ENCODE peak calls at places on chromosomes 12 and 14, in five cellular contexts. A, V, G, H and F are unnamed samples.

GRCh38 chr14:46885566-46885965 is 234.0 kb upstream of the RPL10L start:
- DNase-seq in A (no peak), V (no peak), H (no peak), G (no peak), F (no peak)

GRCh38 chr14:69997849-69998248 is 118.6 kb downstream of the SMOC1 start:
- DNase-seq in V (no peak), A (no peak), H (no peak), G (no peak), F (peak; percentile 64)

GRCh38 chr12:42213023-42213422 is 25.0 kb downstream of the YAF2 start:
- DNase-seq in A (no peak), V (no peak), G (no peak), H (peak; percentile 18), F (no peak)

GRCh38 chr14:100049220-100049619 is 16.0 kb upstream of the EVL start:
- DNase-seq in A (no peak), H (no peak), V (no peak), G (no peak), F (peak; percentile 33)

GRCh38 chr12:109890620-109891019 is 9.5 kb upstream of the TCHP start:
- DNase-seq in V (no peak), A (no peak), G (no peak), H (no peak), F (no peak)

GRCh38 chr12:71186571-71187288 is 28.9 kb upstream of the TSPAN8 start:
- DNase-seq in G (no peak), V (no peak), A (no peak), H (no peak), F (no peak)

GRCh38 chr12:129696952-129697351 is 206.9 kb downstream of the TMEM132D start:
- DNase-seq in H (no peak), V (no peak), G (no peak), A (no peak), F (no peak)

GRCh38 chr12:89166525-89166934 is 185.8 kb downstream of the DUSP6 start:
- DNase-seq in H (peak; percentile 14), A (no peak), V (no peak), G (no peak), F (no peak)

GRCh38 chr14:68790656-68791077 is 2.2 kb downstream of the ZFP36L1 start:
- DNase-seq in A (no peak), G (peak; percentile 13), H (no peak), V (peak; percentile 70), F (no peak)

GRCh38 chr12:52191841-52192791 is at the start of gene KRT80:
- DNase-seq in G (peak; percentile 90), H (peak; percentile 83), V (peak; percentile 91), A (peak; percentile 87), F (peak; percentile 96)

GRCh38 chr12:53579545-53579955 is 46.6 kb downstream of the ATF7 start:
- DNase-seq in A (no peak), G (no peak), H (no peak), V (no peak), F (no peak)

GRCh38 chr14:104870368-104871144 is 5.5 kb downstream of the CEP170B start:
- DNase-seq in V (no peak), H (no peak), G (no peak), A (peak; percentile 51), F (no peak)

GRCh38 chr12:65122661-65123060 is 1.6 kb upstream of the WIF1 start:
- DNase-seq in G (no peak), A (no peak), V (no peak), H (no peak), F (no peak)

GRCh38 chr12:98401427-98401826 is 114.0 kb upstream of the TMPO start:
- DNase-seq in H (no peak), G (no peak), V (no peak), A (no peak), F (no peak)

GRCh38 chr12:9651265-9651729 is 18.2 kb upstream of the CLEC2D start:
- DNase-seq in H (no peak), G (peak; percentile 26), A (no peak), V (no peak), F (peak; percentile 63)

GRCh38 chr14:21092147-21093011 is 6.1 kb downstream of the ZNF219 start:
- DNase-seq in G (peak; percentile 81), V (peak; percentile 90), A (peak; percentile 92), H (peak; percentile 80), F (peak; percentile 44)

GRCh38 chr12:54631988-54632728 is 2.5 kb downstream of the LACRT start:
- DNase-seq in V (peak; percentile 43), G (no peak), H (no peak), A (no peak), F (no peak)

GRCh38 chr14:103847954-103848719 is 762 bp upstream of the PPP1R13B start:
- DNase-seq in H (peak; percentile 24), A (peak; percentile 61), V (peak; percentile 78), G (peak; percentile 47), F (no peak)

GRCh38 chr14:69291891-69292586 is 32.1 kb downstream of the GALNT16 start:
- DNase-seq in V (peak; percentile 28), G (peak; percentile 57), H (no peak), A (no peak), F (no peak)

GRCh38 chr14:65256714-65257113 is 154.4 kb upstream of the MAX start:
- DNase-seq in G (no peak), A (no peak), V (no peak), H (no peak), F (no peak)

GRCh38 chr14:65257405-65257804 is 155.1 kb upstream of the MAX start:
- DNase-seq in A (no peak), V (no peak), G (no peak), H (no peak), F (no peak)

GRCh38 chr14:65260786-65261185 is 151.7 kb upstream of the FUT8 start:
- DNase-seq in G (no peak), A (no peak), H (no peak), V (peak; percentile 4), F (no peak)

GRCh38 chr14:65258391-65258790 is 154.1 kb upstream of the FUT8 start:
- DNase-seq in V (no peak), G (no peak), H (no peak), A (no peak), F (no peak)

GRCh38 chr14:65259000-65259399 is 153.5 kb upstream of the FUT8 start:
- DNase-seq in G (no peak), H (no peak), A (no peak), V (no peak), F (no peak)
- H3K27ac ChIP-seq in G (no peak overlapping the region), H (no peak overlapping the region), A (no peak overlapping the region), V (no peak overlapping the region), F (peak overlapping the region; percentile 17)

GRCh38 chr12:2139651-2140050 is 86.9 kb downstream of the CACNA1C start:
- DNase-seq in V (peak; percentile 55), H (no peak), A (no peak), G (no peak), F (no peak)

GRCh38 chr12:2136901-2137300 is 84.1 kb downstream of the CACNA1C start:
- DNase-seq in A (no peak), H (no peak), G (no peak), V (peak; percentile 61), F (no peak)

GRCh38 chr12:2138294-2138693 is 85.5 kb downstream of the CACNA1C start:
- DNase-seq in H (no peak), A (no peak), V (peak; percentile 66), G (no peak), F (no peak)

GRCh38 chr12:2138871-2139308 is 86.1 kb downstream of the CACNA1C start:
- DNase-seq in H (no peak), A (no peak), G (no peak), V (peak; percentile 40), F (no peak)

DNA sequence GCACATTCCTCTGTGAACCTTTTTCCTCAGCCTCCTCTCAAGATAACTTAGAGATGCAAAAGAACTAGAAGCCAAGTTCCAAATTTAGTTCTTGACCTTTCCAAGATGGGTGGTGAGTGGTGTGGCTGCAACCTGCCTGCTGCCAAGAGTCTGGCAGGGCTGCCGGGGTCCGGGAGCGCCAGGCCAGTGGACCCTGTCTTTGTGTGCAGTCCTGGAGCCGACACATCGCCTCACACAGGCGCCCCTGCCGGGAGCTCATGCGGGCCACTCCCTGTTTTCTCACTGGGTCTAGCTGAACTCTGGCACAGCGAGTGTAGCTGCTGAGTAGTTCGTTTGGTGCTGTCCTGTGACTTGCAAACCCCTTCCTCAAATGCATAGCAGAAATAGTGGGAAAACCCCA is 84.9 kb downstream of the CACNA1C start:
- DNase-seq in H (no peak), A (no peak), G (peak; percentile 80), V (peak; percentile 67), F (no peak)
- H3K4me1 ChIP-seq in H (peaks cover 48% of the 10 kb centered on the region), A (no peaks in the 10 kb centered on the region), G (peaks cover 55% of the 10 kb centered on the region), V (no peaks in the 10 kb centered on the region), F (peaks cover 11% of the 10 kb centered on the region)

DNA sequence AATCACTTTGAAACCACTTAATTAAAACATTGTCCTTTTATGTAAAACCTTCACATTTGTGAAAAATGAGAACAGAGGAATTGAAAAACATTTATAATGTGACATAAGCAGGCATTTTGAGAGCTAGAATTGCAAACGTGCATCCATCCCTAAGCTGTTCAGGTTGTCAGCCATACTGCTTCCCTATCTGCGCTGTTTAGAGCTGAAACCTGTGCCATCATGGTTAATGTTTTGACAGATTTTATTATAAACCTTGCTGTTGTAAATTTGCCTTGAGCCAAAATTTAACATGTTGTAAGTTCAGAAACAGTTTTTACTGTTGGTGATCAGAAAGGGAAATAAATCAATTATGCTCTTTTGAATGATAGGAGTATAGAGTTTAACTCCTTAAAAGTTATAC is 31.9 kb downstream of the FOXA1 start:
- DNase-seq in G (no peak), V (no peak), H (no peak), A (no peak), F (no peak)
- H3K27ac ChIP-seq in G (no peak overlapping the region), V (no peak overlapping the region), H (no peak overlapping the region), A (no peak overlapping the region), F (no peak overlapping the region)

DNA sequence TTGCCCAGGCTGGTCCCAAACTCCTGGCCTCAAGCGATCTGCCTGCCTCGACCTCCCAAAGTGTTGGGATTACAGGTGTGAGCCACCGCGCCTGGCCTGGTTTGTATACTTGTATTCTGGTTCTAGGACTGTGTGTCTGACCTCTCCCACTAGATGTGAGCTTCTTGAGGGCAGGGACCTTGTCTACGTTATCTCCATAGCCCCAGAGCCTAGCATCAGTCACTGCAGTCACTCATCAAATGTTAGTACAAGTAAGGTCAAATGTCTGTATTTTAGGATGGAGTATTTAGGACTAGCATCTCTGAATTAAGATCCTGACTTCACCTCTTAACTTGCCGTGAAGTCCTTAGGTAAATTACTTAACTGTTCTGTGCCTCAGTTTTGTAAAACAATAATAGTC is 2.9 kb downstream of the RILPL2 start:
- DNase-seq in G (no peak), V (no peak), H (no peak), A (no peak), F (no peak)
- H3K4me1 ChIP-seq in G (peaks cover 32% of the 10 kb centered on the region), V (peaks cover 45% of the 10 kb centered on the region), H (peaks cover 24% of the 10 kb centered on the region), A (peaks cover 46% of the 10 kb centered on the region), F (peaks cover 4% of the 10 kb centered on the region)

GRCh38 chr12:93468008-93468371 is 676 bp downstream of the MRPL42 start:
- DNase-seq in A (no peak), H (no peak), G (no peak), V (no peak), F (no peak)

GRCh38 chr12:93461503-93461902 is 5.8 kb upstream of the MRPL42 start:
- DNase-seq in H (no peak), A (no peak), G (no peak), V (no peak), F (no peak)

GRCh38 chr12:93469386-93469785 is 2.1 kb downstream of the MRPL42 start:
- DNase-seq in H (no peak), A (no peak), V (no peak), G (no peak), F (no peak)

GRCh38 chr12:93467351-93468007 is at the start of gene MRPL42:
- DNase-seq in H (peak; percentile 90), V (peak; percentile 91), G (peak; percentile 91), A (peak; percentile 94), F (peak; percentile 88)

GRCh38 chr12:93466625-93467350 is 526 bp upstream of the MRPL42 start:
- DNase-seq in A (no peak), G (no peak), V (no peak), H (peak; percentile 15), F (no peak)
- H3K27ac ChIP-seq in A (peak overlapping the region; percentile 95), G (peak overlapping the region; percentile 90), V (no peak overlapping the region), H (peak overlapping the region; percentile 85), F (no peak overlapping the region)